ENCODE peak calls at places on chromosome 10, in six cellular contexts. M is A172, L is EH, W is substantia nigra, O is hypothalamus, N is NCI-H524. R is an unnamed sample.

GRCh38 chr10:122083478-122084025 is 94.6 kb downstream of the TACC2 start:
- DNase-seq in L (no peak), M (no peak), O (no peak), W (no peak), N (no peak), R (no peak)

GRCh38 chr10:113754125-113754524 is 2.6 kb downstream of the PLEKHS1 start:
- DNase-seq in W (no peak), N (no peak), M (peak; percentile 28), O (no peak), L (no peak), R (no peak)

GRCh38 chr10:109721401-109722028 is 201.8 kb downstream of the XPNPEP1 start:
- DNase-seq in L (no peak), W (no peak), N (no peak), M (no peak), O (no peak), R (no peak)

GRCh38 chr10:90644165-90644564 is 213.7 kb downstream of the HTR7 start:
- DNase-seq in M (no peak), O (no peak), W (no peak), L (peak; percentile 49), N (no peak), R (no peak)

GRCh38 chr10:97406064-97406463 is 4.9 kb upstream of the RRP12 start:
- DNase-seq in N (no peak), L (no peak), W (no peak), O (no peak), M (no peak), R (no peak)

GRCh38 chr10:129955591-129956284 is 8.3 kb downstream of the EBF3 start:
- DNase-seq in O (no peak), M (no peak), L (no peak), W (no peak), N (no peak), R (no peak)

GRCh38 chr10:116742367-116743265 is at the start of gene HSPA12A:
- DNase-seq in N (peak; percentile 34), W (peak; percentile 63), O (peak; percentile 76), L (peak; percentile 92), M (peak; percentile 76), R (peak; percentile 35)

GRCh38 chr10:5565671-5566581 is 41.2 kb downstream of the CALML3 start:
- DNase-seq in L (peak; percentile 96), W (no peak), N (no peak), M (peak; percentile 52), O (no peak), R (no peak)

GRCh38 chr10:118342638-118343020 is 505 bp upstream of the FAM204A start:
- DNase-seq in L (peak; percentile 16), O (no peak), M (no peak), W (no peak), N (no peak), R (no peak)

GRCh38 chr10:3263082-3263481 is 90.5 kb upstream of the PITRM1 start:
- DNase-seq in O (no peak), W (no peak), N (no peak), L (no peak), M (no peak), R (no peak)

GRCh38 chr10:132627736-132628512 is 90.3 kb downstream of the INPP5A start:
- DNase-seq in N (no peak), L (peak; percentile 77), O (no peak), W (peak; percentile 43), M (no peak), R (no peak)

GRCh38 chr10:27614776-27615175 is 110.7 kb downstream of the RAB18 start:
- DNase-seq in O (no peak), M (no peak), L (peak; percentile 13), W (no peak), N (no peak), R (no peak)

GRCh38 chr10:95289003-95289920 is 1.5 kb downstream of the PDLIM1 start:
- DNase-seq in L (peak; percentile 83), M (no peak), N (no peak), W (no peak), O (no peak), R (no peak)

GRCh38 chr10:30455816-30456215 is 21.8 kb downstream of the MAP3K8 start:
- DNase-seq in W (no peak), L (no peak), N (no peak), M (no peak), O (no peak), R (no peak)

GRCh38 chr10:106226831-106227230 is 937.7 kb downstream of the SORCS1 start:
- DNase-seq in L (peak; percentile 26), W (no peak), O (no peak), M (no peak), N (no peak), R (no peak)

R was measured in NCI-H2171.